ENCODE peak calls at places on chromosomes 2 and 18, in seven cellular contexts. M is hepatocyte, A is GM23248, L is HCT116, X is GM23338, W is neural progenitor cell, N is PC-3. B is an unnamed sample.

GRCh38 chr2:102032368-102033027 is 40.7 kb downstream of the IL1R2 start:
- DNase-seq in M (no peak), A (no peak), L (no peak), X (no peak), W (no peak), N (no peak), B (no peak)

GRCh38 chr18:35162995-35163394 is 77.8 kb upstream of the ZNF397 start:
- DNase-seq in M (no peak), A (no peak), L (no peak), X (no peak), W (no peak), N (peak), B (no peak)

GRCh38 chr2:162591403-162592083 is 247.0 kb downstream of the KCNH7 start:
- DNase-seq in M (no peak), A (no peak), L (no peak), X (no peak), W (no peak), N (peak), B (no peak)

GRCh38 chr2:170887496-170888265 is 41.4 kb upstream of the GORASP2 start:
- DNase-seq in M (no peak), A (peak), L (no peak), X (no peak), W (no peak), N (no peak), B (no peak)

GRCh38 chr2:237434916-237435315 is 21.0 kb upstream of the COL6A3 start:
- DNase-seq in M (no peak), A (peak), L (no peak), X (no peak), W (no peak), N (peak), B (no peak)

GRCh38 chr2:174694196-174694878 is 69.9 kb downstream of the CHRNA1 start:
- DNase-seq in M (no peak), A (no peak), L (no peak), X (no peak), W (no peak), N (no peak), B (no peak)

GRCh38 chr2:201046881-201047280 is 24.6 kb downstream of the HYCC2 start:
- DNase-seq in M (no peak), A (no peak), L (no peak), X (no peak), W (no peak), N (no peak), B (no peak)

GRCh38 chr2:20153131-20153851 is 71.6 kb downstream of the SDC1 start:
- DNase-seq in M (no peak), A (no peak), L (no peak), X (no peak), W (no peak), N (no peak), B (no peak)

GRCh38 chr2:9463698-9464034 is 10.7 kb upstream of the IAH1 start:
- DNase-seq in M (no peak), A (no peak), L (no peak), X (no peak), W (no peak), N (no peak), B (peak)

GRCh38 chr2:200756618-200757321 is 54.9 kb upstream of the BZW1 start:
- DNase-seq in M (peak), A (peak), L (no peak), X (no peak), W (no peak), N (peak), B (no peak)

GRCh38 chr2:67526283-67526682 is 129.2 kb downstream of the ETAA1 start:
- DNase-seq in M (no peak), A (peak), L (no peak), X (no peak), W (no peak), N (no peak), B (no peak)

GRCh38 chr2:103151046-103151445 is 389.2 kb downstream of the TMEM182 start:
- DNase-seq in M (no peak), A (no peak), L (no peak), X (no peak), W (no peak), N (no peak), B (no peak)

GRCh38 chr2:118843492-118844132 is 3.8 kb downstream of the EN1 start:
- DNase-seq in M (no peak), A (no peak), L (no peak), X (no peak), W (peak), N (no peak), B (no peak)

GRCh38 chr2:175207741-175208438 is 26.4 kb upstream of the ATP5MC3 start:
- DNase-seq in M (no peak), A (no peak), L (no peak), X (no peak), W (no peak), N (no peak), B (no peak)

DNA sequence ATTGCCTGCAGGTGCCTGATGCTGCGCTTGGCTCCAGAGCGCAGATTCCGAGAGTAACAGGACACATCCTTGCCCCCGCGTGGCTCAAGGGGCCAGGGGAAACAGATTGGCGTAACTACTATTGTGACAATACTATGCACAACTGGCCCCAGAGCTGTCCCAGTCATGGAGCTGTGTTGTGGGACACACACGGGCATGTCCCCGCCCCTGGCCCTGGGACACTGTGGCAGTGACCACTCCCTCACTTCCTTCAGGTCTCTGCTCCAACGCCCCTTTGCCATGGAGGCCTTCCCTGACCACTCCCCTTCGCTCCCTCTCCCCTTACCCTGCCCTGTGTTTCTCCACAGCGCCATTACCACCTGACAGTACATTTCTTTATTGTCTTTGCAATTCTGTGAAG is 132.1 kb downstream of the SMAD2 start:
- DNase-seq in M (no peak), A (no peak), L (no peak), X (no peak), W (no peak), N (no peak), B (no peak)
- H3K4me2 ChIP-seq in M (no peak), A (no peak), L (no peak), X (no peak), W (no peak), N (no peak), B (no peak)

GRCh38 chr2:95056461-95057459 is 31.3 kb downstream of the MAL start:
- DNase-seq in M (no peak), A (peak), L (no peak), X (no peak), W (no peak), N (peak), B (no peak)

GRCh38 chr2:95056044-95056443 is 30.5 kb downstream of the MAL start:
- DNase-seq in M (no peak), A (no peak), L (no peak), X (no peak), W (no peak), N (no peak), B (no peak)

GRCh38 chr2:95058466-95058988 is 33.0 kb downstream of the MAL start:
- DNase-seq in M (peak), A (no peak), L (no peak), X (no peak), W (no peak), N (no peak), B (no peak)

GRCh38 chr2:95058989-95059601 is 33.6 kb downstream of the MAL start:
- DNase-seq in M (no peak), A (no peak), L (no peak), X (no peak), W (no peak), N (no peak), B (no peak)

GRCh38 chr2:95057535-95058453 is 32.3 kb downstream of the MAL start:
- DNase-seq in M (no peak), A (no peak), L (no peak), X (no peak), W (no peak), N (no peak), B (no peak)
- TF ChIP-seq EZH2phosphoT487 in M (no peak), A (no peak), L (no peak), X (no peak), W (no peak), N (no peak), B (no peak)

GRCh38 chr2:145286716-145287115 is 766.8 kb upstream of the ZEB2 start:
- DNase-seq in M (no peak), A (no peak), L (no peak), X (no peak), W (no peak), N (no peak), B (no peak)

GRCh38 chr2:145283131-145283530 is 763.2 kb upstream of the ZEB2 start:
- DNase-seq in M (no peak), A (no peak), L (no peak), X (no peak), W (no peak), N (no peak), B (no peak)

GRCh38 chr2:145287686-145288085 is 767.8 kb upstream of the ZEB2 start:
- DNase-seq in M (no peak), A (peak), L (no peak), X (no peak), W (no peak), N (no peak), B (no peak)

GRCh38 chr2:145288650-145289496 is 769.0 kb upstream of the ZEB2 start:
- DNase-seq in M (no peak), A (no peak), L (no peak), X (no peak), W (no peak), N (no peak), B (no peak)

DNA sequence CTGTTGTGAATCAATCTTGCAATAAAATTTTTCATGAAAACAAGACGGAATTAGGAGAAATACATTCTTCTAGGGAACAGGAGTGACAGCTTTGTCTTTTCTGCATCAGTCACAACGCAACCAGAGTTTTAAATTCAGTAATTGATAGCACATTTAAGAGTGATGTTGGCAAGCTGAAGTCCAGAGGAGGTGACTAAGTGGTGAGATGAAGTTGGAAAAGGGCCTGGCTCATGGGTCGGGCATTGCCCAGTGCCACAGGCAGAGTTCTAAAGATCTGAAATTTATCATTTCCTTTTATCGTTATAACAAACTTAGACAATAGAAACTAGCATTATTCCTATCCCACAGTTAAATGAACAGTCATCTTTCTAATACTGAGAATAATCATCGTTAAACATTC is 764.6 kb upstream of the ZEB2 start:
- DNase-seq in M (no peak), A (peak), L (no peak), X (no peak), W (no peak), N (peak), B (no peak)
- H3K4me2 ChIP-seq in M (no peak), A (peak), L (no peak), X (no peak), W (no peak), N (no peak), B (no peak)

GRCh38 chr2:45469314-45470099 is 141.6 kb downstream of the SRBD1 start:
- DNase-seq in M (no peak), A (no peak), L (no peak), X (no peak), W (no peak), N (peak), B (no peak)
- TF ChIP-seq EZH2phosphoT487 in M (no peak), A (no peak), L (no peak), X (no peak), W (no peak), N (no peak), B (no peak)

DNA sequence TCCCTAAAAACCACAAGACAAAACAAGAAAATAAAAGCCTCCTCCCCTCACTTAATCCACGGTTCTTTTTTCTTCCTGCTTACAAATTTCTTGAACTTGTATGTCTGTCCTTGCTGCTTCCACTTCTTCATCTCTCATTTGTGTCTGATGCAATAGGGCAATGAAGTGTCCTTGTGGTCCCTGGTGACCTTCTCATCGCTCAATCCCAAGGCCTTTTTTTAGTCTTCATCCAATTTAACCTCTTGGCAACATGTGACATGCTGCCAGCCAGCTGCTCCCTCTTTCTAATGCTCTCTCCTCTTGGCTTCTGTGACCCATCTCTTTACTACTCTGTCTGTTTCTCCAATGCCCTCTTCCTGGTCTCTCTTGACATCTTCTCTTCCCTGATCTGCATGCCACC is 87.6 kb downstream of the SEMA4F start:
- DNase-seq in M (no peak), A (peak), L (no peak), X (no peak), W (no peak), N (no peak), B (no peak)
- H3K4me2 ChIP-seq in M (no peak), A (peak), L (peak), X (no peak), W (no peak), N (peak), B (no peak)

DNA sequence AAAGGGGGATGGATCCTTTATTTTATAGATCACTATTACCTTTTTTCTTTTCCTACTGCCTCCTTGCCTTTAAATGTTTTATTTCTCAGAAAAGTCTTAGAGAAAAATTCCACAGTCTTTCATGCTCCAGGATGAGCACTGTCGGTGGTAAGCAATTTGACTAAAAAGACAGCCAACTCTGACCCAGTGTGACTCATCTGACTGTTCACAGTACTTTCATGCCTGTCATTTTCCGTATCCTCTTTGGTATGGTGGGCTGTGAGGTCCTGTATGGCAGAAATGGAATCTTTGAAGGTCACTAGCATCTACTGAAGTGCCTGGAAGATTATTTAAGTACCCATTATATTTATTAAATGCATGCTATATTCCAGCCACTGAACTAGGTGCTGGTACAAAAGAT is 2.1 kb upstream of the RFTN2 start:
- DNase-seq in M (no peak), A (peak), L (no peak), X (no peak), W (no peak), N (peak), B (no peak)
- TF ChIP-seq EZH2phosphoT487 in M (no peak), A (no peak), L (no peak), X (no peak), W (no peak), N (no peak), B (no peak)

GRCh38 chr2:150126143-150126725 is 361.2 kb downstream of the RND3 start:
- DNase-seq in M (peak), A (peak), L (no peak), X (no peak), W (no peak), N (peak), B (no peak)
- H3K4me2 ChIP-seq in M (no peak), A (peak), L (no peak), X (no peak), W (peak), N (peak), B (no peak)

GRCh38 chr18:67426477-67426876 is 90.0 kb downstream of the DSEL start:
- DNase-seq in M (no peak), A (no peak), L (no peak), X (no peak), W (no peak), N (no peak), B (no peak)

GRCh38 chr18:67425724-67426123 is 90.8 kb downstream of the DSEL start:
- DNase-seq in M (peak), A (peak), L (no peak), X (no peak), W (no peak), N (peak), B (no peak)

GRCh38 chr18:67428805-67429204 is 87.7 kb downstream of the DSEL start:
- DNase-seq in M (peak), A (peak), L (no peak), X (no peak), W (no peak), N (peak), B (no peak)

GRCh38 chr18:67432806-67433205 is 83.7 kb downstream of the DSEL start:
- DNase-seq in M (no peak), A (peak), L (no peak), X (no peak), W (no peak), N (no peak), B (no peak)

GRCh38 chr18:67428148-67428547 is 88.4 kb downstream of the DSEL start:
- DNase-seq in M (no peak), A (peak), L (no peak), X (no peak), W (no peak), N (no peak), B (no peak)
- TF ChIP-seq EZH2phosphoT487 in M (no peak), A (no peak), L (no peak), X (no peak), W (no peak), N (no peak), B (no peak)